ENCODE peak calls at places on chromosomes 5 and 9, in four cellular contexts. Q is kidney epithelial cell, S is lung, U is psoas muscle. D is an unnamed sample. For H3K27me3, the result is how much of the 10 kb centered on the place peaks cover.

GRCh38 chr5:133035224-133035623 is 8.9 kb upstream of the ZCCHC10 start:
- DNase-seq in Q (no peak), U (no peak), S (no peak), D (no peak)

GRCh38 chr9:115810166-115810565 is 343.4 kb upstream of the PAPPA start:
- DNase-seq in S (no peak), Q (no peak), U (no peak), D (no peak)

GRCh38 chr9:94085062-94085639 is 887 bp downstream of the PTPDC1 start:
- DNase-seq in U (no peak), Q (peak), S (no peak), D (no peak)

GRCh38 chr5:58773744-58774441 is 191.0 kb downstream of the RAB3C start:
- DNase-seq in Q (no peak), S (no peak), U (no peak), D (peak)

GRCh38 chr5:10599828-10600227 is 36.0 kb downstream of the ANKRD33B start:
- DNase-seq in Q (no peak), U (no peak), S (no peak), D (no peak)

GRCh38 chr9:98867434-98868168 is 60.1 kb downstream of the GALNT12 start:
- DNase-seq in Q (no peak), S (peak), U (peak), D (peak)

GRCh38 chr9:86700601-86701000 is 246.7 kb downstream of the GAS1 start:
- DNase-seq in U (peak), S (no peak), Q (no peak), D (peak)

GRCh38 chr9:114060070-114060469 is 18.0 kb downstream of the AMBP start:
- DNase-seq in Q (no peak), U (no peak), S (no peak), D (no peak)

GRCh38 chr5:77645158-77645994 is 6.9 kb upstream of the OTP start:
- DNase-seq in U (peak), S (no peak), Q (no peak), D (peak)

GRCh38 chr5:79464695-79465332 is 49.1 kb downstream of the HOMER1 start:
- DNase-seq in S (no peak), Q (no peak), U (no peak), D (no peak)

GRCh38 chr9:37271679-37272078 is 150.8 kb upstream of the GRHPR start:
- DNase-seq in S (no peak), Q (no peak), U (no peak), D (no peak)

GRCh38 chr5:112491257-112491656 is 72.2 kb upstream of the EPB41L4A start:
- DNase-seq in U (no peak), S (no peak), Q (no peak), D (no peak)

GRCh38 chr5:142915840-142916424 is 145.8 kb downstream of the ARHGAP26 start:
- DNase-seq in Q (no peak), U (no peak), S (no peak), D (peak)

GRCh38 chr5:90606539-90606938 is 47.9 kb downstream of the ADGRV1 start:
- DNase-seq in U (no peak), S (no peak), Q (no peak), D (no peak)

GRCh38 chr9:132023409-132024180 is 56.1 kb downstream of the MED27 start:
- DNase-seq in S (no peak), U (no peak), Q (no peak), D (no peak)

GRCh38 chr9:419571-420156 is 205.0 kb downstream of the DOCK8 start:
- DNase-seq in S (no peak), Q (no peak), U (no peak), D (no peak)

GRCh38 chr9:80707120-80707519 is 982.2 kb downstream of the TLE1 start:
- DNase-seq in U (no peak), S (no peak), Q (peak), D (no peak)

GRCh38 chr5:151213803-151214613 is 9.9 kb downstream of the CCDC69 start:
- DNase-seq in S (peak), U (peak), Q (no peak), D (peak)

GRCh38 chr5:125700380-125700856 is 722.8 kb upstream of the GRAMD2B start:
- DNase-seq in Q (no peak), U (no peak), S (no peak), D (peak)

GRCh38 chr5:134552301-134552700 is 26.8 kb downstream of the JADE2 start:
- DNase-seq in U (peak), S (peak), Q (peak), D (peak)

GRCh38 chr9:71897573-71897972 is 13.4 kb downstream of the ABHD17B start:
- DNase-seq in Q (no peak), S (no peak), U (no peak), D (no peak)

GRCh38 chr5:155114655-155115054 is 101.1 kb downstream of the KIF4B start:
- DNase-seq in Q (no peak), U (no peak), S (no peak), D (no peak)

GRCh38 chr9:72271617-72272478 is 93.2 kb downstream of the ZFAND5 start:
- DNase-seq in Q (no peak), U (no peak), S (peak), D (no peak)

GRCh38 chr5:41371741-41372140 is 138.7 kb downstream of the PLCXD3 start:
- DNase-seq in Q (no peak), S (no peak), U (no peak), D (no peak)

GRCh38 chr9:79609468-79610018 is 37.8 kb downstream of the TLE4 start:
- DNase-seq in Q (no peak), U (no peak), S (no peak), D (no peak)

GRCh38 chr9:79613145-79613544 is 41.4 kb downstream of the TLE4 start:
- DNase-seq in U (no peak), Q (no peak), S (no peak), D (no peak)

GRCh38 chr9:79610019-79610760 is 38.4 kb downstream of the TLE4 start:
- DNase-seq in S (no peak), Q (peak), U (no peak), D (no peak)

GRCh38 chr9:79615038-79615437 is 43.3 kb downstream of the TLE4 start:
- DNase-seq in S (no peak), Q (no peak), U (no peak), D (no peak)

GRCh38 chr9:79611091-79611614 is 39.4 kb downstream of the TLE4 start:
- DNase-seq in U (no peak), S (no peak), Q (peak), D (no peak)
- H3K4me3 ChIP-seq in U (no peak), S (no peak), Q (no peak), D (no peak)

DNA sequence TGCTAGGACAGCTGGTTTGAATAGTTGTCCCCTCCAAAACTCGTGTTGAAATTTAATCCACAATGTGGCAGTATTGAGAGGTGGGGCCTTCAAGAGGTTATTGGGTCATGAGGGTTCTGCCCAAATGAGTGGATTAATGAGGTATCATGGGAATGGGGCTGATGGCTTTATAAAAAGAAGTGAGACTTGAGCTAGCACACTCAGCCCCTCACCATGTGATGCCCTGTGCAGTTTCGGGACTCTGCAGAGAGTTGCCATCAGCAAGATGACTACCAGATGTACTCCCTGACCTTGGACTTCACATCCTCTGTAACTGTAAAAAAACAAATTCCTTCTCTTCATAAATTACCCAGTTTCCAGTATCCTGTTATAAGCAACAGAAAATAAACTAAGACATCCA is 33.1 kb downstream of the RANBP6 start:
- DNase-seq in U (no peak), S (no peak), Q (no peak), D (no peak)
- H3K27me3 ChIP-seq in U (under half), S (under half), Q (under half), D (under half)

GRCh38 chr9:85230081-85230480 is 511.7 kb downstream of the AGTPBP1 start:
- DNase-seq in U (no peak), S (no peak), Q (no peak), D (no peak)
- H3K4me3 ChIP-seq in U (no peak), S (no peak), Q (no peak), D (no peak)

GRCh38 chr9:126538550-126538949 is 75.2 kb upstream of the LMX1B start:
- DNase-seq in Q (no peak), S (no peak), U (no peak), D (no peak)

GRCh38 chr9:126534431-126535186 is 79.1 kb upstream of the LMX1B start:
- DNase-seq in S (no peak), Q (no peak), U (no peak), D (no peak)

GRCh38 chr9:126536836-126537465 is 76.8 kb upstream of the LMX1B start:
- DNase-seq in U (no peak), S (no peak), Q (no peak), D (peak)

GRCh38 chr9:126533911-126534300 is 79.8 kb upstream of the LMX1B start:
- DNase-seq in S (no peak), U (no peak), Q (no peak), D (no peak)

GRCh38 chr9:126536131-126536530 is 77.6 kb upstream of the LMX1B start:
- DNase-seq in S (no peak), Q (no peak), U (no peak), D (no peak)
- H3K27me3 ChIP-seq in S (under half), Q (under half), U (under half), D (under half)

GRCh38 chr5:44387391-44387790 is 1.8 kb downstream of the FGF10 start:
- DNase-seq in U (no peak), Q (no peak), S (no peak), D (no peak)

GRCh38 chr5:44389410-44389879 is at the start of gene FGF10:
- DNase-seq in Q (no peak), S (no peak), U (peak), D (peak)

GRCh38 chr5:44390332-44390731 is 1.1 kb upstream of the FGF10 start:
- DNase-seq in Q (no peak), U (no peak), S (no peak), D (peak)

GRCh38 chr5:44388504-44389409 is 463 bp downstream of the FGF10 start:
- DNase-seq in S (no peak), U (peak), Q (no peak), D (peak)

GRCh38 chr5:44387911-44388310 is 1.3 kb downstream of the FGF10 start:
- DNase-seq in Q (no peak), S (no peak), U (no peak), D (peak)
- H3K4me3 ChIP-seq in Q (no peak), S (peak), U (peak), D (peak)

GRCh38 chr5:67344870-67345269 is 148.3 kb upstream of the CD180 start:
- DNase-seq in Q (no peak), S (no peak), U (no peak), D (no peak)
- H3K27me3 ChIP-seq in Q (under half), S (under half), U (under half), D (under half)

GRCh38 chr9:76691761-76692313 is 72.4 kb upstream of the PCA3 start:
- DNase-seq in Q (no peak), S (no peak), U (no peak), D (no peak)
- H3K4me3 ChIP-seq in Q (peak), S (no peak), U (peak), D (no peak)